ENCODE peak calls at places on chromosomes 5 and 9, in ten cellular contexts. M, N, C, U, Q, J, V, T, B and R are unnamed samples.

GRCh38 chr5:158802941-158803341 is 296.8 kb downstream of the EBF1 start:
- DNase-seq in N (no peak), Q (no peak), T (no peak), V (no peak), J (no peak), M (no peak), B (no peak), U (no peak), C (no peak), R (peak)

GRCh38 chr5:110760158-110760557 is 21.4 kb downstream of the SLC25A46 start:
- DNase-seq in J (no peak), Q (no peak), V (no peak), C (no peak), N (no peak), B (no peak), T (no peak), U (no peak), M (no peak), R (no peak)

GRCh38 chr5:175826980-175827379 is 44.4 kb upstream of the CPLX2 start:
- DNase-seq in Q (no peak), C (no peak), U (no peak), N (no peak), B (no peak), T (no peak), M (no peak), V (no peak), J (no peak), R (no peak)

GRCh38 chr5:168916852-168917251 is 337.7 kb upstream of the PANK3 start:
- DNase-seq in Q (peak), J (no peak), T (no peak), B (no peak), C (no peak), N (no peak), M (no peak), U (no peak), V (no peak), R (no peak)

GRCh38 chr5:143129203-143129602 is 274.3 kb downstream of the NR3C1 start:
- DNase-seq in M (no peak), T (no peak), B (no peak), C (no peak), V (no peak), U (no peak), Q (no peak), J (no peak), N (no peak), R (no peak)

GRCh38 chr5:43152946-43153345 is 32.2 kb downstream of the ZNF131 start:
- DNase-seq in Q (no peak), B (no peak), U (no peak), T (no peak), M (no peak), V (no peak), J (no peak), C (no peak), N (no peak), R (peak)

GRCh38 chr9:95379630-95380029 is 62.1 kb upstream of the FANCC start:
- DNase-seq in T (no peak), V (no peak), C (no peak), B (no peak), J (no peak), U (no peak), M (no peak), N (no peak), Q (no peak), R (no peak)

GRCh38 chr9:88711719-88712118 is 176.7 kb downstream of the NXNL2 start:
- DNase-seq in J (no peak), B (no peak), T (no peak), V (no peak), U (no peak), M (no peak), Q (no peak), C (no peak), N (no peak), R (no peak)

GRCh38 chr9:27090231-27090630 is 18.8 kb upstream of the TEK start:
- DNase-seq in M (no peak), V (no peak), Q (no peak), U (no peak), J (no peak), C (no peak), B (no peak), N (no peak), T (no peak), R (no peak)

GRCh38 chr9:120928015-120928719 is 1.6 kb upstream of the TRAF1 start:
- DNase-seq in J (no peak), U (peak), M (no peak), B (peak), T (no peak), Q (no peak), N (peak), V (peak), C (no peak), R (no peak)

GRCh38 chr9:2028888-2029287 is 13.7 kb downstream of the SMARCA2 start:
- DNase-seq in T (no peak), Q (no peak), N (no peak), M (no peak), J (no peak), C (no peak), U (no peak), V (no peak), B (no peak), R (no peak)

GRCh38 chr5:153718713-153719112 is 228.2 kb downstream of the GRIA1 start:
- DNase-seq in V (no peak), B (no peak), C (no peak), Q (peak), T (no peak), U (no peak), J (no peak), M (no peak), N (no peak), R (no peak)

GRCh38 chr9:134778841-134779411 is 101.7 kb upstream of the FCN2 start:
- DNase-seq in T (no peak), Q (peak), M (peak), J (no peak), B (peak), N (no peak), C (peak), V (peak), U (peak), R (peak)

GRCh38 chr5:141934099-141934844 is 10.6 kb downstream of the DELE1 start:
- DNase-seq in C (no peak), M (no peak), N (no peak), B (no peak), V (no peak), U (peak), J (no peak), T (no peak), Q (no peak), R (no peak)

GRCh38 chr5:126182901-126183695 is 240.1 kb upstream of the GRAMD2B start:
- DNase-seq in Q (no peak), V (no peak), U (no peak), M (no peak), T (no peak), J (no peak), N (no peak), B (no peak), C (no peak), R (no peak)

GRCh38 chr9:17795708-17796107 is 216.8 kb downstream of the SH3GL2 start:
- DNase-seq in J (peak), M (no peak), Q (no peak), B (no peak), T (no peak), N (no peak), U (no peak), V (no peak), C (no peak), R (peak)

GRCh38 chr9:9352877-9353481 is 1259.8 kb downstream of the PTPRD start:
- DNase-seq in T (no peak), U (no peak), M (peak), B (no peak), V (no peak), Q (no peak), J (no peak), C (no peak), N (no peak), R (no peak)

GRCh38 chr9:88189371-88189770 is 51.1 kb upstream of the SPATA31C2 start:
- DNase-seq in C (no peak), B (no peak), T (no peak), V (no peak), N (no peak), M (no peak), Q (no peak), U (no peak), J (no peak), R (no peak)

GRCh38 chr5:170408866-170409265 is 19.7 kb upstream of the KCNMB1 start:
- DNase-seq in V (no peak), B (no peak), C (no peak), U (no peak), Q (no peak), N (no peak), J (no peak), M (no peak), T (no peak), R (no peak)

GRCh38 chr5:3122216-3122615 is 370.7 kb upstream of the IRX2 start:
- DNase-seq in T (no peak), M (no peak), U (no peak), C (no peak), B (no peak), J (no peak), Q (no peak), N (no peak), V (no peak), R (no peak)

GRCh38 chr5:135269224-135269623 is 129.8 kb downstream of the MACROH2A1 start:
- DNase-seq in C (no peak), B (no peak), M (peak), U (no peak), T (no peak), N (no peak), Q (no peak), V (no peak), J (no peak), R (no peak)

GRCh38 chr9:32716439-32716838 is 66.9 kb upstream of the TMEM215 start:
- DNase-seq in M (no peak), N (no peak), Q (no peak), J (no peak), V (no peak), T (no peak), U (no peak), B (no peak), C (no peak), R (no peak)

GRCh38 chr9:10855847-10856246 is 243.0 kb upstream of the PTPRD start:
- DNase-seq in C (no peak), J (no peak), V (no peak), U (no peak), N (no peak), B (no peak), T (no peak), M (peak), Q (no peak), R (no peak)

GRCh38 chr5:142404046-142404477 is 79.2 kb upstream of the SPRY4 start:
- DNase-seq in J (no peak), V (no peak), Q (no peak), B (no peak), N (no peak), C (no peak), U (no peak), T (no peak), M (peak), R (no peak)

GRCh38 chr9:81318571-81318970 is 370.8 kb downstream of the TLE1 start:
- DNase-seq in N (no peak), B (no peak), T (no peak), J (no peak), U (no peak), C (no peak), Q (peak), M (peak), V (no peak), R (peak)

GRCh38 chr5:115842089-115842881 is 550 bp downstream of the AP3S1 start:
- DNase-seq in M (no peak), N (peak), C (peak), T (peak), V (no peak), J (no peak), B (no peak), U (no peak), Q (peak), R (no peak)

GRCh38 chr5:115842952-115843351 is 1.2 kb downstream of the AP3S1 start:
- DNase-seq in M (no peak), U (no peak), J (no peak), B (no peak), N (no peak), C (no peak), V (no peak), Q (no peak), T (no peak), R (no peak)

GRCh38 chr5:115841382-115842088 is at the start of the genes AP3S1 and ATG12:
- DNase-seq in Q (peak), T (peak), C (peak), B (peak), J (peak), V (peak), M (peak), U (peak), N (peak), R (peak)

GRCh38 chr5:115844321-115844817 is 2.6 kb downstream of the AP3S1 start:
- DNase-seq in N (no peak), V (no peak), B (no peak), J (no peak), Q (no peak), U (no peak), M (no peak), T (no peak), C (no peak), R (no peak)

DNA sequence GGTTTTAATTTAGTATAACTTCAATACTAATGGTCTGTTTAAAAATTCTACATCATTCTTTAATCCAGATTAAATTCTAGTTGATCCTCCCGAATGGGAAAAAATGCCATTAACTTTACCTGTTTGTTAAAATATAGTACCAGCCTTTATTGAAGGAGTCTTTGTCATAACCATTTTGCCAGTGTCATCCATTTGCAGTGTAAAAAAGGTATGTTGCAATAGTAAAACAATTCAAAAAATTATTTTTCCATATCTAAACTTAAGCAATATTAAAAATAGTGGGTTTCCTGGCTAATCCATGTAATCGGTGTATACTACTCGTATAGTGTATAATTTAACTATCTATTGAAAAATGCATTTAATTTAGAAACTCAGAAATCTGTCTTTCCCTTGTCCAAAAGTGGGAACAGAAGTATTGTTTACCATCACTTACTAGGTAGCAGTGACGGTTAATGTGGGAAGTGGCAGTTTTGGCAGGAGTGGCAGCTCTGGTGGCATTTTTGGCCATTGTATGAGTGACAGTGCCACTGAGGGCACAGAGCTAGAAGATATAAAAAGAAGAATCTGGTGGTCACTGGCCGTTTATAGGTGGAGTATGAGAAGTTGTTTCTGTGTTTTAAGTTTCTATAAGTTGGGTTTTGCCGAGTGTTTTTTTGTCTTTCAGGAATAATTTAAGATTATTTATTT is 1.9 kb downstream of the AP3S1 start:
- DNase-seq in N (no peak), J (no peak), V (no peak), C (no peak), U (no peak), T (no peak), B (no peak), M (no peak), Q (no peak), R (no peak)
- H3K4me3 ChIP-seq in N (no peak), J (peak), V (no peak), C (no peak), U (peak), T (no peak), B (peak), M (peak), Q (no peak), R (peak)

GRCh38 chr5:119435436-119436132 is 16.7 kb upstream of the HSD17B4 start:
- DNase-seq in M (peak), Q (peak), J (peak), N (peak), B (peak), C (peak), U (peak), T (peak), V (peak), R (no peak)

GRCh38 chr5:119439140-119439625 is 13.1 kb upstream of the HSD17B4 start:
- DNase-seq in N (no peak), Q (peak), M (no peak), B (no peak), J (no peak), U (peak), T (no peak), C (no peak), V (no peak), R (no peak)
- H3K4me3 ChIP-seq in N (no peak), Q (peak), M (no peak), B (no peak), J (no peak), U (peak), T (peak), C (no peak), V (no peak), R (no peak)

DNA sequence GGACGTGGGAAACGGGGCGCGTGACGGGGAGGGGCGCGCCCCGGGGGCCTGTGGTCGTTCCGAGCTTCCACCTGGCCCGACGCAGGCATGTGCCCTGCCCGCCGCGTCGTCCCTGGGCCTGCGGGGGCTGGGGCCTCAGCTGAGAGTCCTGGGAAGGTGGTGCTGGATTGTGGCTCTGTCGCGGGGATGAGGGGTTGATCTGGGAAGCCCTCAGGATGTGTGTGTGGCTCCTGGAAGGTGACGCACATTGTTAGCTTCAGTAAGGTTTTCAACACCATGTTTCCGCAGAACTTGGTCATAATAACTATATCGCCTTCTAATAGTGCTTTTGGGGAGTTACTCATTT is 589.1 kb downstream of the MTRR start:
- DNase-seq in M (no peak), N (no peak), C (no peak), T (no peak), U (no peak), J (no peak), Q (peak), V (no peak), B (no peak), R (no peak)
- H3K4me3 ChIP-seq in M (peak), N (peak), C (peak), T (peak), U (peak), J (peak), Q (peak), V (peak), B (no peak), R (peak)

GRCh38 chr5:35987776-35988175 is 3.4 kb downstream of the UGT3A1 start:
- DNase-seq in Q (no peak), B (no peak), U (no peak), J (no peak), M (no peak), N (no peak), C (no peak), T (no peak), V (no peak), R (no peak)
- H3K4me3 ChIP-seq in Q (no peak), B (no peak), U (no peak), J (no peak), M (no peak), N (no peak), C (no peak), T (no peak), V (no peak), R (no peak)

GRCh38 chr5:36147681-36148080 is 4.0 kb downstream of the LMBRD2 start:
- DNase-seq in B (no peak), J (no peak), M (no peak), N (no peak), V (no peak), C (no peak), U (no peak), T (no peak), Q (no peak), R (no peak)
- H3K4me3 ChIP-seq in B (no peak), J (no peak), M (no peak), N (no peak), V (no peak), C (no peak), U (no peak), T (no peak), Q (no peak), R (no peak)